ENCODE peak calls at places on chromosomes 16 and 17, in nine cellular contexts. D is iPS-NIHi11; Z is AG04449; F is CD8-positive, alpha-beta memory T cell; G is GM10248; C is lung; X is NCI-H1930; Q is activated naive CD8-positive, alpha-beta T cell treated with anti-CD3 and anti-CD28 coated beads for 36 hours; E is AG08395. U is an unnamed sample.

GRCh38 chr16:25257956-25258855 is 561 bp upstream of the ZKSCAN2 start:
- DNase-seq in D (peak), Z (peak), F (peak), G (peak), C (peak), X (peak), Q (peak), E (peak), U (peak)

GRCh38 chr17:35089846-35090193 is 26.3 kb upstream of the RFFL start:
- DNase-seq in D (peak), Z (no peak), F (peak), G (no peak), C (no peak), X (peak), Q (peak), E (peak), U (no peak)

GRCh38 chr17:13931111-13931526 is 138.2 kb upstream of the COX10 start:
- DNase-seq in D (no peak), Z (no peak), F (no peak), G (no peak), C (peak), X (no peak), Q (no peak), E (peak), U (no peak)

GRCh38 chr17:29723283-29724047 is 100.8 kb upstream of the CORO6 start:
- DNase-seq in D (no peak), Z (no peak), F (no peak), G (peak), C (no peak), X (no peak), Q (no peak), E (no peak), U (no peak)

GRCh38 chr17:41792835-41793748 is 6.6 kb upstream of the JUP start:
- DNase-seq in D (no peak), Z (no peak), F (no peak), G (no peak), C (peak), X (no peak), Q (no peak), E (no peak), U (no peak)

GRCh38 chr17:40552806-40553693 is 12.2 kb downstream of the CCR7 start:
- DNase-seq in D (no peak), Z (no peak), F (no peak), G (no peak), C (peak), X (no peak), Q (no peak), E (no peak), U (no peak)

GRCh38 chr16:77416939-77417480 is 17.8 kb downstream of the ADAMTS18 start:
- DNase-seq in D (no peak), Z (no peak), F (no peak), G (no peak), C (no peak), X (no peak), Q (no peak), E (no peak), U (no peak)

GRCh38 chr16:79492036-79492435 is 108.5 kb downstream of the MAF start:
- DNase-seq in D (no peak), Z (no peak), F (no peak), G (no peak), C (no peak), X (no peak), Q (no peak), E (no peak), U (no peak)